ENCODE peak calls at places on chromosomes 6 and 20, in four cellular contexts. One of them, this sample, is unnamed.

GRCh38 chr6:100175814-100176275 is 181.8 kb upstream of the MCHR2 start:
- DNase-seq in A549: no peak
- DNase-seq in K562: no peak
- DNase-seq in H1: no peak
- DNase-seq in this sample: peak

GRCh38 chr20:63128367-63128766 is 87.6 kb downstream of the YTHDF1 start:
- DNase-seq in K562: no peak
- DNase-seq in A549: no peak
- DNase-seq in H1: no peak
- DNase-seq in this sample: no peak

GRCh38 chr6:114085206-114085605 is 114.3 kb upstream of the HDAC2 start:
- DNase-seq in K562: no peak
- DNase-seq in H1: no peak
- DNase-seq in A549: no peak
- DNase-seq in this sample: no peak

GRCh38 chr6:25277857-25278256 is 1.3 kb upstream of the CARMIL1 start:
- DNase-seq in H1: no peak
- DNase-seq in K562: no peak
- DNase-seq in A549: no peak
- DNase-seq in this sample: no peak

GRCh38 chr6:35140991-35141720 is at the start of gene TCP11:
- DNase-seq in K562: peak
- DNase-seq in H1: no peak
- DNase-seq in A549: no peak
- DNase-seq in this sample: no peak

GRCh38 chr6:31578461-31579118 is 3.2 kb downstream of the TNF start:
- DNase-seq in A549: no peak
- DNase-seq in H1: peak
- DNase-seq in K562: no peak
- DNase-seq in this sample: no peak

GRCh38 chr6:9523462-9523861 is 891.4 kb downstream of the TFAP2A start:
- DNase-seq in K562: no peak
- DNase-seq in A549: no peak
- DNase-seq in H1: no peak
- DNase-seq in this sample: no peak

GRCh38 chr6:43368517-43369160 is 808 bp downstream of the ZNF318 start:
- DNase-seq in K562: no peak
- DNase-seq in A549: peak
- DNase-seq in H1: no peak
- DNase-seq in this sample: peak

GRCh38 chr6:77853401-77853800 is 200.6 kb downstream of the MEI4 start:
- DNase-seq in K562: no peak
- DNase-seq in H1: no peak
- DNase-seq in A549: no peak
- DNase-seq in this sample: no peak

GRCh38 chr6:136153976-136154375 is 96.1 kb downstream of the MTFR2 start:
- DNase-seq in H1: no peak
- DNase-seq in A549: no peak
- DNase-seq in K562: no peak
- DNase-seq in this sample: no peak

GRCh38 chr6:1391692-1392309 is 2.4 kb downstream of the FOXF2 start:
- DNase-seq in H1: no peak
- DNase-seq in K562: no peak
- DNase-seq in A549: no peak
- DNase-seq in this sample: no peak

GRCh38 chr6:81761197-81761596 is 8.7 kb upstream of the TENT5A start:
- DNase-seq in H1: no peak
- DNase-seq in A549: no peak
- DNase-seq in K562: no peak
- DNase-seq in this sample: no peak

GRCh38 chr6:2731281-2731909 is 19.3 kb downstream of the MYLK4 start:
- DNase-seq in A549: no peak
- DNase-seq in H1: no peak
- DNase-seq in K562: no peak
- DNase-seq in this sample: no peak

GRCh38 chr6:132919476-132919875 is 105.1 kb downstream of the RPS12 start:
- DNase-seq in K562: no peak
- DNase-seq in H1: no peak
- DNase-seq in A549: no peak
- DNase-seq in this sample: no peak

GRCh38 chr6:122246906-122247658 is 152.4 kb upstream of the HSF2 start:
- DNase-seq in K562: no peak
- DNase-seq in A549: no peak
- DNase-seq in H1: no peak
- DNase-seq in this sample: no peak

GRCh38 chr6:87742106-87742505 is 40.1 kb upstream of the AKIRIN2 start:
- DNase-seq in A549: no peak
- DNase-seq in K562: no peak
- DNase-seq in H1: no peak
- DNase-seq in this sample: no peak

GRCh38 chr6:141326426-141326825 is 806.3 kb upstream of the GJE1 start:
- DNase-seq in K562: no peak
- DNase-seq in A549: peak
- DNase-seq in H1: no peak
- DNase-seq in this sample: peak

GRCh38 chr20:25341716-25342680 is 48.6 kb downstream of the ABHD12 start:
- DNase-seq in K562: no peak
- DNase-seq in H1: no peak
- DNase-seq in A549: no peak
- DNase-seq in this sample: no peak

GRCh38 chr20:43655937-43656336 is 11.0 kb upstream of the MYBL2 start:
- DNase-seq in A549: no peak
- DNase-seq in H1: no peak
- DNase-seq in K562: no peak
- DNase-seq in this sample: no peak

GRCh38 chr6:148616811-148617210 is 130.0 kb upstream of the UST start:
- DNase-seq in K562: no peak
- DNase-seq in A549: no peak
- DNase-seq in H1: no peak
- DNase-seq in this sample: no peak

GRCh38 chr6:25050356-25050755 is 114.6 kb upstream of the RIPOR2 start:
- DNase-seq in K562: no peak
- DNase-seq in H1: no peak
- DNase-seq in A549: no peak
- DNase-seq in this sample: no peak

GRCh38 chr6:5339757-5340156 is 78.4 kb downstream of the FARS2 start:
- DNase-seq in H1: no peak
- DNase-seq in A549: no peak
- DNase-seq in K562: no peak
- DNase-seq in this sample: no peak

GRCh38 chr6:51702851-51703250 is 384.6 kb downstream of the PKHD1 start:
- DNase-seq in H1: no peak
- DNase-seq in A549: no peak
- DNase-seq in K562: no peak
- DNase-seq in this sample: no peak

GRCh38 chr20:37452236-37452635 is 68.8 kb upstream of the NNAT start:
- DNase-seq in H1: no peak
- DNase-seq in A549: no peak
- DNase-seq in K562: no peak
- DNase-seq in this sample: no peak

GRCh38 chr6:24887520-24887919 is 48.2 kb downstream of the RIPOR2 start:
- DNase-seq in A549: no peak
- DNase-seq in H1: no peak
- DNase-seq in K562: no peak
- DNase-seq in this sample: no peak

GRCh38 chr20:10532351-10532750 is 97.2 kb downstream of the SLX4IP start:
- DNase-seq in A549: no peak
- DNase-seq in H1: no peak
- DNase-seq in K562: no peak
- DNase-seq in this sample: no peak

GRCh38 chr20:48729538-48729937 is 98.3 kb downstream of the PREX1 start:
- DNase-seq in A549: no peak
- DNase-seq in H1: no peak
- DNase-seq in K562: no peak
- DNase-seq in this sample: no peak

GRCh38 chr6:70901324-70901723 is 55.5 kb downstream of the B3GAT2 start:
- DNase-seq in A549: no peak
- DNase-seq in K562: no peak
- DNase-seq in H1: no peak
- DNase-seq in this sample: no peak

GRCh38 chr6:36436466-36436865 is 6.2 kb downstream of the PXT1 start:
- DNase-seq in H1: no peak
- DNase-seq in K562: no peak
- DNase-seq in A549: no peak
- DNase-seq in this sample: no peak

GRCh38 chr6:83862776-83863471 is 3.4 kb downstream of the CYB5R4 start:
- DNase-seq in K562: no peak
- DNase-seq in H1: no peak
- DNase-seq in A549: no peak
- DNase-seq in this sample: no peak

GRCh38 chr6:11093065-11093590 is 506 bp upstream of the SMIM13 start:
- DNase-seq in A549: peak
- DNase-seq in K562: no peak
- DNase-seq in H1: no peak
- DNase-seq in this sample: no peak

GRCh38 chr6:83511901-83512681 is at the start of gene PRSS35:
- DNase-seq in A549: peak
- DNase-seq in K562: peak
- DNase-seq in H1: peak
- DNase-seq in this sample: peak

GRCh38 chr20:10667077-10667401 is 6.8 kb downstream of the JAG1 start:
- DNase-seq in K562: no peak
- DNase-seq in H1: no peak
- DNase-seq in A549: no peak
- DNase-seq in this sample: no peak

GRCh38 chr6:69789573-69789972 is 7.2 kb downstream of the LMBRD1 start:
- DNase-seq in K562: no peak
- DNase-seq in A549: no peak
- DNase-seq in H1: no peak
- DNase-seq in this sample: no peak

GRCh38 chr6:32947552-32948465 is 5.1 kb downstream of the HLA-DMA start:
- DNase-seq in H1: peak
- DNase-seq in K562: no peak
- DNase-seq in A549: no peak
- DNase-seq in this sample: peak

DNA sequence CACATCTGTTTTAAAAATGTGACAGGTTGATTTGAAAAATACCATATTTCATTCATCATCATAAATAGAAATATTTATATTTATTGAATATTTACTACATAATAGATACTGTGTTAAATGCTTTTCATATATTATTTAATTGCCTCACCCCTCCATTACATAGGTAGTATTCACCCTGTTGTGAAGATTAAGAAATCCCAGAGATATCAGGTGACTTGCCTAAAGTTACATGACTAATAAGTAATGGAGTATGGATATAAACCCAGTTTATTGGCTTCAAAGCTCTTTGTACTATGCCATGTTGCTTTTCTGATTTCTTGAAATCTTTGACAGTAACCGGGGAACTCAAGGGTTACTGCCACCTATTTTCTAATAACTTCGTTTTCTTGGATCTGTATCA is 10.1 kb upstream of the TSPYL1 start:
- DNase-seq in K562: no peak
- DNase-seq in H1: no peak
- DNase-seq in A549: no peak
- DNase-seq in this sample: no peak
- TF ChIP-seq RNF2 in K562: no peak
- TF ChIP-seq RNF2 in H1: no peak
- TF ChIP-seq RNF2 in A549: no peak
- TF ChIP-seq RNF2 in this sample: no peak

DNA sequence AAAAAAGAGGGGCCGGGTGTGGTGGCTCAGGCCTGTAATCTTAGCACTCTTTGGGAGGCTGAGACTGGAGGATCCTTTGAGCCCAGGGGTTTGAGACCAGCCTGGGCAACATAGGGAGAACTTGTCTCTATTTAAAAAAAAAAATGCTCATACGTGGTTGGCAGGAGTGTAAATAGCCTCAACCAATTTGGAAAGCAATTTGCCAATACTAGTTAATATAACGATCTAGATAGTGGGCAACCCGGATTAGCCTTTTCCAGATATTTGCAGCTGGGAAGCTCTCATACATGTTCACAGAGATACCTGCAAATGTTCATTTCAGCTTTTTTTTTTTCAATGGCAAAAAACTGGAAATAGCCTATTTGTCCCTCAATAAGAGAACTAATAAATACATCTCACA is 39.0 kb upstream of the SLC23A2 start:
- DNase-seq in K562: no peak
- DNase-seq in H1: no peak
- DNase-seq in A549: no peak
- DNase-seq in this sample: no peak
- TF ChIP-seq RNF2 in K562: no peak
- TF ChIP-seq RNF2 in H1: no peak
- TF ChIP-seq RNF2 in A549: no peak
- TF ChIP-seq RNF2 in this sample: no peak

GRCh38 chr20:16001286-16001685 is 572.0 kb downstream of the KIF16B start:
- DNase-seq in K562: no peak
- DNase-seq in H1: no peak
- DNase-seq in A549: no peak
- DNase-seq in this sample: no peak
- TF ChIP-seq RNF2 in K562: no peak
- TF ChIP-seq RNF2 in H1: no peak
- TF ChIP-seq RNF2 in A549: no peak
- TF ChIP-seq RNF2 in this sample: no peak

DNA sequence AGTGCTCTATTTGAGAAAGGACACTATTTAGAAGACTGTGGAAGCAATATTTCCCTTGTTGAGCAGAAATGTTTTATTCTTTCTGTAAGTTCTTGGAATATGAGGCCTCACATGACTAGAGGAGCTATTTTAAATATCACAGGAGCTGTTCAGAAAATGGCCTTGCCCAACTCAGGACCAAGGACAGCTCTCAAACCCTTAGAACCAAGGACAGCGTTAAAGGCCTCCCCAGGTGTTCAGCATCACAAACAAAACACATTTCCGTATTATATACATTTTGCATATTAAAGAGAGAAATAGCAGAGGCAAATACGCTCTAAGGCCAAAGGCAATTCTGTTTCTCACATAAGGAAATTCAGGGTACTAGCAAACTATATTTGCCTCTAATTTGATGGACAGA is 631.4 kb downstream of the CDH26 start:
- DNase-seq in H1: peak
- DNase-seq in K562: peak
- DNase-seq in A549: no peak
- DNase-seq in this sample: no peak
- TF ChIP-seq RNF2 in H1: no peak
- TF ChIP-seq RNF2 in K562: no peak
- TF ChIP-seq RNF2 in A549: no peak
- TF ChIP-seq RNF2 in this sample: no peak

GRCh38 chr6:26284537-26285142 is 80.4 kb upstream of the BTN3A2 start:
- DNase-seq in A549: no peak
- DNase-seq in H1: no peak
- DNase-seq in K562: no peak
- DNase-seq in this sample: no peak
- TF ChIP-seq RNF2 in A549: no peak
- TF ChIP-seq RNF2 in H1: no peak
- TF ChIP-seq RNF2 in K562: no peak
- TF ChIP-seq RNF2 in this sample: no peak

DNA sequence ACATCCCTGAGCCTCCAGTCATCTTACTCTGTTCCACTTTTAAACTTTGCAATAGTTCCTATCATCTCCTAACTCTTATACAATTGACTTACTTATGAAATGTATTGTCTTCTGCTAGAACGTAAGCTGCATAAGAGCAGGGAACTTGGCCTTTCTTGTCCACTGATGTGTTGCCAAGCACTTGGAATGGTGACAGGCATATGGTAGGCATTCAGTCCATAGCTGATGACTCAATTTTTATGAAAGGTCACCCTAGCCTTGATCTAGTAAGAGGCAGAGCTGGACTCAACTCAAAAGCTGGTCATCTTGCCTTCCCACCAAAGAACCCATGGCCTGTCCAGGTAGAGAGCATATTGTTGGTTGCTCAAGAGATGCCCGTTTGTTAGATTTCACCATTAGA is 82.4 kb upstream of the FAM184A start:
- DNase-seq in A549: no peak
- DNase-seq in K562: no peak
- DNase-seq in H1: no peak
- DNase-seq in this sample: no peak
- TF ChIP-seq RNF2 in A549: no peak
- TF ChIP-seq RNF2 in K562: no peak
- TF ChIP-seq RNF2 in H1: no peak
- TF ChIP-seq RNF2 in this sample: no peak